ENCODE peak calls at places on chromosome 9, in nine cellular contexts. F is neural progenitor cell, H is heart left ventricle, J is ovary, E is breast epithelium, Y is PC-3, R is left ventricle myocardium inferior, N is spleen, Q is ascending aorta. B is an unnamed sample. For H3K9me3, the result is how much of the 10 kb centered on the place peaks cover.

GRCh38 chr9:7756088-7756487 is 43.5 kb downstream of the DMAC1 start:
- DNase-seq in F (no peak), H (no peak), J (no peak), E (no peak), Y (no peak), R (no peak), N (no peak), Q (no peak), B (no peak)

GRCh38 chr9:133943781-133944745 is 48.1 kb downstream of the VAV2 start:
- DNase-seq in F (peak), H (no peak), J (peak), E (no peak), Y (no peak), R (peak), N (peak), Q (no peak), B (peak)

GRCh38 chr9:35658144-35658893 is at the start of gene CCDC107:
- DNase-seq in F (peak), H (peak), J (peak), E (peak), Y (peak), R (peak), N (peak), Q (peak), B (peak)

GRCh38 chr9:93909242-93909616 is 45.9 kb downstream of the BARX1 start:
- DNase-seq in F (no peak), H (no peak), J (no peak), E (no peak), Y (no peak), R (no peak), N (peak), Q (no peak), B (no peak)

GRCh38 chr9:7003876-7004275 is 246.1 kb downstream of the KDM4C start:
- DNase-seq in F (no peak), H (no peak), J (no peak), E (no peak), Y (no peak), R (no peak), N (no peak), Q (no peak), B (no peak)

GRCh38 chr9:74810200-74810599 is 77.5 kb downstream of the TRPM6 start:
- DNase-seq in F (no peak), H (no peak), J (no peak), E (no peak), Y (no peak), R (no peak), N (no peak), Q (no peak), B (no peak)

GRCh38 chr9:92986175-92987110 is 39.1 kb downstream of the FGD3 start:
- DNase-seq in F (no peak), H (no peak), J (no peak), E (no peak), Y (no peak), R (no peak), N (no peak), Q (no peak), B (no peak)

GRCh38 chr9:137000177-137000930 is 4.0 kb upstream of the CLIC3 start:
- DNase-seq in F (no peak), H (no peak), J (no peak), E (no peak), Y (no peak), R (no peak), N (no peak), Q (no peak), B (no peak)

GRCh38 chr9:114301798-114302565 is 20.9 kb upstream of the ORM1 start:
- DNase-seq in F (no peak), H (peak), J (no peak), E (peak), Y (no peak), R (no peak), N (peak), Q (peak), B (no peak)

GRCh38 chr9:137878146-137878941 is 762 bp downstream of the CACNA1B start:
- DNase-seq in F (peak), H (no peak), J (no peak), E (no peak), Y (no peak), R (no peak), N (no peak), Q (no peak), B (no peak)

GRCh38 chr9:93456504-93456903 is 3.1 kb upstream of the FAM120AOS start:
- DNase-seq in F (no peak), H (no peak), J (no peak), E (no peak), Y (no peak), R (no peak), N (no peak), Q (no peak), B (no peak)

GRCh38 chr9:84397822-84398221 is 57.3 kb upstream of the SLC28A3 start:
- DNase-seq in F (peak), H (no peak), J (no peak), E (no peak), Y (peak), R (no peak), N (no peak), Q (no peak), B (no peak)

GRCh38 chr9:137761793-137762192 is 115.8 kb upstream of the CACNA1B start:
- DNase-seq in F (no peak), H (no peak), J (no peak), E (no peak), Y (no peak), R (no peak), N (peak), Q (no peak), B (no peak)

GRCh38 chr9:129568560-129569505 is 52.1 kb downstream of the C9orf50 start:
- DNase-seq in F (peak), H (peak), J (peak), E (no peak), Y (no peak), R (peak), N (no peak), Q (no peak), B (no peak)

GRCh38 chr9:4417578-4418325 is 72.5 kb upstream of the SLC1A1 start:
- DNase-seq in F (no peak), H (no peak), J (no peak), E (no peak), Y (no peak), R (no peak), N (no peak), Q (no peak), B (no peak)

GRCh38 chr9:16673171-16673570 is 197.3 kb downstream of the BNC2 start:
- DNase-seq in F (no peak), H (no peak), J (no peak), E (no peak), Y (no peak), R (no peak), N (no peak), Q (no peak), B (no peak)

GRCh38 chr9:4799775-4800174 is 7.0 kb downstream of the RCL1 start:
- DNase-seq in F (no peak), H (no peak), J (no peak), E (no peak), Y (no peak), R (no peak), N (no peak), Q (no peak), B (no peak)

GRCh38 chr9:16039103-16039987 is 486.5 kb downstream of the CCDC171 start:
- DNase-seq in F (no peak), H (peak), J (peak), E (no peak), Y (no peak), R (no peak), N (no peak), Q (no peak), B (no peak)

GRCh38 chr9:126329476-126330275 is 3.0 kb downstream of the MVB12B start:
- DNase-seq in F (no peak), H (no peak), J (no peak), E (no peak), Y (no peak), R (no peak), N (no peak), Q (no peak), B (no peak)

GRCh38 chr9:99356512-99356971 is 134.5 kb downstream of the SEC61B start:
- DNase-seq in F (no peak), H (peak), J (no peak), E (no peak), Y (no peak), R (peak), N (no peak), Q (no peak), B (no peak)

GRCh38 chr9:89888677-89889076 is 283.9 kb downstream of the GADD45G start:
- DNase-seq in F (no peak), H (no peak), J (no peak), E (peak), Y (no peak), R (no peak), N (peak), Q (no peak), B (no peak)

GRCh38 chr9:3012245-3012644 is 168.3 kb upstream of the PUM3 start:
- DNase-seq in F (no peak), H (no peak), J (no peak), E (no peak), Y (no peak), R (no peak), N (no peak), Q (no peak), B (no peak)

GRCh38 chr9:110156902-110157301 is 51.1 kb downstream of the C9orf152 start:
- DNase-seq in F (no peak), H (no peak), J (no peak), E (no peak), Y (no peak), R (no peak), N (no peak), Q (no peak), B (no peak)

GRCh38 chr9:13027834-13028233 is 251.7 kb downstream of the MPDZ start:
- DNase-seq in F (no peak), H (no peak), J (no peak), E (no peak), Y (no peak), R (no peak), N (no peak), Q (no peak), B (no peak)

GRCh38 chr9:86500667-86501435 is 146.6 kb upstream of the TUT7 start:
- DNase-seq in F (no peak), H (no peak), J (no peak), E (no peak), Y (no peak), R (no peak), N (no peak), Q (no peak), B (no peak)

GRCh38 chr9:70012569-70012968 is 31.1 kb upstream of the MAMDC2 start:
- DNase-seq in F (peak), H (no peak), J (no peak), E (no peak), Y (no peak), R (no peak), N (no peak), Q (no peak), B (no peak)

GRCh38 chr9:136602193-136602885 is 56.5 kb upstream of the NOTCH1 start:
- DNase-seq in F (no peak), H (no peak), J (no peak), E (no peak), Y (no peak), R (no peak), N (no peak), Q (no peak), B (no peak)

GRCh38 chr9:134318481-134318891 is 7.8 kb upstream of the RXRA start:
- DNase-seq in F (no peak), H (no peak), J (peak), E (no peak), Y (no peak), R (peak), N (peak), Q (no peak), B (no peak)

GRCh38 chr9:118362596-118362995 is 658.4 kb downstream of the TLR4 start:
- DNase-seq in F (no peak), H (no peak), J (no peak), E (no peak), Y (no peak), R (no peak), N (no peak), Q (no peak), B (no peak)

GRCh38 chr9:118362123-118362522 is 657.9 kb downstream of the TLR4 start:
- DNase-seq in F (no peak), H (no peak), J (no peak), E (no peak), Y (no peak), R (no peak), N (no peak), Q (no peak), B (no peak)

GRCh38 chr9:118364266-118365075 is 660.3 kb downstream of the TLR4 start:
- DNase-seq in F (no peak), H (no peak), J (no peak), E (no peak), Y (no peak), R (no peak), N (no peak), Q (no peak), B (no peak)

GRCh38 chr9:118366228-118366627 is 662.0 kb downstream of the TLR4 start:
- DNase-seq in F (no peak), H (no peak), J (no peak), E (no peak), Y (no peak), R (no peak), N (no peak), Q (no peak), B (no peak)

DNA sequence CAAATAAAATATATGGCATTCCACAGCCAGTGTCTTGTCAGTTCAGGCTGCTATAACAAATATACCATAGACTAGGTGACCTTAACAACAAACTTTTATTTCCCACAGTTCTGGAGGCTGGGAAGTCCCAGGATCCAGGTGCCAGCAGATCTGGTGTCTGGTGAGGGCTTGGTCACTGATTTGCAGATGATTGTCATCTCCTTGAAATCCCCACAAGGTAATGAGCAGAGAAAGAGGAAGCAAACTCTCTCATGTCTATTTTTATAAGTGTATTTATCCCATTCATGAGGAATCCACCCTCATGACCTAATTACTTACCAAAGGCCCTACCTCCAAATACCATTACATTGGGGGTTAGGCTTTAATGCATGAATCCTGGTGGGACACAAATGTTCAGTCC is 663.2 kb downstream of the TLR4 start:
- DNase-seq in F (no peak), H (no peak), J (no peak), E (no peak), Y (no peak), R (no peak), N (no peak), Q (no peak), B (no peak)
- H3K9me3 ChIP-seq in F (under half), H (under half), J (under half), E (under half), Y (under half), R (under half), N (under half), Q (under half), B (under half)

DNA sequence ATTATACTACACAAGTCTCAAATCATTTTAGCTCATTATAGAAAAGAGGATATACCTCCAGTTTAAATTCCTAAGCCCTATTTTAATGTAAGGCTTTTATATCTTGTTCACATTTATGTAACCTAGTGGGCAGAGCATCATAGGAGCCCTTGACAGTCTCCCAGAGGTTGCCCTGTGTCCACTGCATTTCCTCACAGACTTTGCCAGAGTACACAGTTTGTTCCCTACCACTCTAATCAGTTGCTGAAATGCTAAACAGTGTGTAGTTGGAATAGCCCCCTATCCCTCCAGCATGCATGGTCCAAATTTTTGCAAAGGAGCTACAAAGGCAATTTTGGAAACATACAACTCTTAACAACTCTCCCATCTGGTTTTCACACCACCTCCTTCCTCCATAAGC is 212.3 kb downstream of the DENND1A start:
- DNase-seq in F (no peak), H (no peak), J (no peak), E (no peak), Y (no peak), R (no peak), N (no peak), Q (no peak), B (no peak)
- H3K9me3 ChIP-seq in F (under half), H (under half), J (under half), E (under half), Y (under half), R (under half), N (under half), Q (under half), B (under half)

DNA sequence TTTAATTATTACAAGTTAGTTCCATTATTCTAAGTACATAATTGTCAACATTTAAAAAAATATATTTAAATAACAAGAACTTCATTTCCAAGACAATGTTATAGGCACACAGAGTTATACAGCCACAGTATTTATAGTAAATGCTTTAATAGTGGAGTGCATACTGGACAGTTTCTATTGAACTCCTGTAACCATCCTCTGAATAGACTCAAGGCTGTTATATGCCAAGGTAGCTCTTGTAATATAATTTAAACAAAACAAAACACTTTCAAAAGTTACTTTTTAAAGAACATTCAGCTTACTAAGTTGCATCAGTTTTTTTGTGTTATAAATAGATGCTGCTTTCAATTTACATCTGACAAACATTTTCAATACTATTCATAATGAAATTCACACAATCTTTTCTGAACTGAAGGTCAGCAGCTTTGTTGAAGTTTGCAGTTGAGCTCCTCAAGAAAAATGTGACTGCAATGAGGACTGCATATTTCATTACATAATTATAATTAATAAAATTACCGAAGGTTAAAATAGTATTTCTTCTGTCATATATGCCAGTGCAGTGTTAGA is 549.9 kb upstream of the CYLC2 start:
- DNase-seq in F (no peak), H (no peak), J (no peak), E (no peak), Y (no peak), R (no peak), N (no peak), Q (no peak), B (no peak)
- H3K9me3 ChIP-seq in F (under half), H (under half), J (under half), E (under half), Y (under half), R (under half), N (under half), Q (under half), B (under half)

GRCh38 chr9:132579427-132579798 is 3.0 kb upstream of the BARHL1 start:
- DNase-seq in F (no peak), H (no peak), J (no peak), E (no peak), Y (no peak), R (no peak), N (no peak), Q (no peak), B (no peak)
- H3K9me3 ChIP-seq in F (under half), H (under half), J (under half), E (under half), Y (under half), R (under half), N (under half), Q (under half), B (under half)

GRCh38 chr9:112864982-112865381 is 25.7 kb downstream of the SLC46A2 start:
- DNase-seq in F (no peak), H (no peak), J (no peak), E (no peak), Y (no peak), R (no peak), N (no peak), Q (no peak), B (no peak)
- H3K9me3 ChIP-seq in F (under half), H (under half), J (under half), E (under half), Y (under half), R (under half), N (under half), Q (under half), B (under half)

DNA sequence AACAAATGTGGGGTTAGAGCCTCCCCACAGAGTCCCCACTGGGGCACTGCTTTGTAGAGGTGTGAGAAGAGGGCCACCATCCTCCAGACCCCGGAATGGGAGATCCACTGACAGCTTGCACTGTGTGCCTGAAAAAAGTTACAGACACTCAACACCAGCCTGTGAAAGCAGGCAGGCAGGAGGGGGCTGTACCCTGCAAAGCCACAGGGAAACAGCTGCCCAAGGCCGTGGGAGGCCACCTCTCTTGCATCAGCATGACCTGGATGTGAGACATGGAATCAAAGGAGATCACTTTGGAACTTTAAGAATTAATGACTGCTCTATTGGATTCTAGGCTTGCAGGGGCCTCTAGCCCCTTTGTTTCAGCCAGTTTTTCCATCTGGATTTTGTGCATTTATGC is 782.3 kb downstream of the BRINP1 start:
- DNase-seq in F (no peak), H (no peak), J (no peak), E (no peak), Y (no peak), R (no peak), N (peak), Q (no peak), B (no peak)
- H3K9me3 ChIP-seq in F (under half), H (under half), J (under half), E (under half), Y (under half), R (under half), N (under half), Q (under half), B (under half)